ENCODE peak calls at places on chromosomes 3 and 15, in nine cellular contexts. G, Q, A, K, P, Z, H, F and O are unnamed samples.

GRCh38 chr15:34366271-34367043 is 539 bp downstream of the LPCAT4 start:
- DNase-seq in A (peak), K (peak), Z (peak), P (peak), Q (peak), H (peak), F (peak), G (peak), O (peak)

GRCh38 chr15:30062881-30063280 is 19.9 kb upstream of the GOLGA8J start:
- DNase-seq in P (no peak), A (no peak), K (no peak), Z (peak), G (no peak), F (no peak), H (peak), Q (no peak), O (no peak)

GRCh38 chr15:25345943-25346342 is 92.9 kb downstream of the UBE3A start:
- DNase-seq in G (peak), P (no peak), A (no peak), Q (peak), H (peak), K (no peak), Z (peak), F (no peak), O (no peak)

GRCh38 chr3:32391643-32392529 is at the start of gene CMTM7:
- DNase-seq in Q (peak), A (peak), G (peak), F (peak), K (peak), Z (peak), P (peak), H (peak), O (peak)

GRCh38 chr15:89754361-89755154 is 3.5 kb upstream of the MESP1 start:
- DNase-seq in G (no peak), Z (no peak), P (no peak), Q (no peak), H (no peak), K (no peak), A (no peak), F (no peak), O (no peak)

GRCh38 chr3:63979093-63979492 is 44.2 kb downstream of the PSMD6 start:
- DNase-seq in F (no peak), G (no peak), A (peak), K (no peak), P (no peak), H (peak), Z (peak), Q (no peak), O (no peak)

GRCh38 chr3:4250064-4250463 is 53.1 kb upstream of the SETMAR start:
- DNase-seq in H (no peak), Q (no peak), F (no peak), P (no peak), A (no peak), Z (no peak), K (no peak), G (no peak), O (no peak)

GRCh38 chr3:31841515-31841914 is 139.5 kb downstream of the OSBPL10 start:
- DNase-seq in A (no peak), H (no peak), P (no peak), Z (no peak), Q (no peak), F (no peak), G (no peak), K (no peak), O (no peak)

GRCh38 chr3:50651445-50651844 is 23.3 kb upstream of the DOCK3 start:
- DNase-seq in Z (no peak), A (no peak), F (no peak), G (no peak), Q (no peak), K (no peak), H (no peak), P (no peak), O (no peak)

GRCh38 chr3:50068134-50068533 is 20.6 kb upstream of the RBM5 start:
- DNase-seq in Z (no peak), H (peak), Q (no peak), G (no peak), P (no peak), A (no peak), F (no peak), K (no peak), O (no peak)

GRCh38 chr15:55741592-55742497 is 1.1 kb downstream of the PRTG start:
- DNase-seq in G (no peak), A (no peak), F (peak), K (no peak), Z (peak), Q (peak), H (peak), P (peak), O (no peak)

GRCh38 chr3:73148653-73149052 is 87.2 kb downstream of the EBLN2 start:
- DNase-seq in Z (no peak), K (no peak), H (no peak), F (no peak), P (no peak), Q (no peak), A (no peak), G (no peak), O (no peak)

GRCh38 chr3:192188218-192188835 is 539.0 kb downstream of the FGF12 start:
- DNase-seq in H (peak), Q (peak), F (peak), P (peak), Z (peak), G (peak), A (peak), K (no peak), O (peak)

GRCh38 chr3:69499899-69500316 is 114.0 kb upstream of the FRMD4B start:
- DNase-seq in F (no peak), K (no peak), P (no peak), Z (peak), Q (no peak), G (no peak), A (no peak), H (no peak), O (no peak)

GRCh38 chr3:58488962-58489361 is 2.9 kb upstream of the KCTD6 start:
- DNase-seq in G (no peak), Q (no peak), K (no peak), Z (no peak), H (no peak), P (no peak), F (no peak), A (no peak), O (no peak)

GRCh38 chr3:42130329-42131070 is 39.3 kb downstream of the TRAK1 start:
- DNase-seq in Q (no peak), P (no peak), F (no peak), A (no peak), Z (no peak), G (no peak), K (no peak), H (no peak), O (no peak)

GRCh38 chr3:157865449-157865862 is 240.8 kb downstream of the SHOX2 start:
- DNase-seq in K (peak), A (peak), F (peak), Q (peak), G (peak), H (peak), P (peak), Z (peak), O (peak)

GRCh38 chr3:65379223-65379622 is 659.5 kb downstream of the MAGI1 start:
- DNase-seq in Z (no peak), P (no peak), H (no peak), Q (no peak), F (no peak), A (no peak), G (no peak), K (no peak), O (no peak)

GRCh38 chr3:127749787-127750225 is 72.5 kb downstream of the MGLL start:
- DNase-seq in K (no peak), P (no peak), H (no peak), F (peak), A (no peak), G (no peak), Z (peak), Q (no peak), O (no peak)

GRCh38 chr15:76340198-76340801 is 3.7 kb downstream of the ISL2 start:
- DNase-seq in K (no peak), Q (no peak), H (no peak), Z (peak), G (peak), P (no peak), A (no peak), F (no peak), O (peak)

GRCh38 chr15:75107509-75107904 is 84.1 kb downstream of the PPCDC start:
- DNase-seq in P (no peak), Z (no peak), G (no peak), F (no peak), K (no peak), H (no peak), A (no peak), Q (no peak), O (no peak)

GRCh38 chr3:161558256-161558655 is 61.6 kb downstream of the OTOL1 start:
- DNase-seq in A (no peak), Q (no peak), K (no peak), F (no peak), H (peak), G (no peak), P (no peak), Z (no peak), O (no peak)

GRCh38 chr3:4720316-4721075 is 227.3 kb downstream of the ITPR1 start:
- DNase-seq in H (peak), Z (peak), G (peak), Q (peak), K (no peak), A (peak), F (peak), P (no peak), O (no peak)

GRCh38 chr3:32154180-32154579 is 47.8 kb downstream of the GPD1L start:
- DNase-seq in H (no peak), Z (peak), F (no peak), K (peak), A (no peak), Q (peak), P (no peak), G (peak), O (no peak)

GRCh38 chr3:174857301-174857700 is 1.8 kb upstream of the NAALADL2 start:
- DNase-seq in Q (no peak), H (no peak), F (no peak), G (no peak), A (no peak), K (no peak), P (no peak), Z (no peak), O (no peak)

GRCh38 chr3:60202052-60202753 is 1049.0 kb downstream of the FHIT start:
- DNase-seq in Z (no peak), A (no peak), P (no peak), K (no peak), Q (no peak), G (no peak), H (no peak), F (peak), O (no peak)

GRCh38 chr3:191236635-191237034 is 37.6 kb downstream of the OSTN start:
- DNase-seq in K (peak), A (no peak), Q (no peak), P (no peak), Z (peak), F (no peak), H (peak), G (no peak), O (no peak)

GRCh38 chr15:73950479-73951043 is 24.3 kb downstream of the LOXL1 start:
- DNase-seq in G (no peak), A (no peak), Q (no peak), H (no peak), P (no peak), Z (peak), F (no peak), K (no peak), O (no peak)

GRCh38 chr3:133675631-133676335 is 14.0 kb upstream of the TOPBP1 start:
- DNase-seq in G (no peak), K (no peak), P (no peak), Z (no peak), A (no peak), H (no peak), Q (no peak), F (no peak), O (no peak)

GRCh38 chr3:114389156-114389555 is 95.3 kb downstream of the TIGIT start:
- DNase-seq in H (no peak), A (peak), Q (no peak), G (no peak), K (no peak), Z (no peak), F (no peak), P (no peak), O (no peak)

GRCh38 chr3:52078781-52079560 is 22.6 kb upstream of the DUSP7 start:
- DNase-seq in H (no peak), A (no peak), F (no peak), K (no peak), Q (no peak), G (no peak), P (no peak), Z (no peak), O (no peak)

GRCh38 chr3:197430961-197431910 is 124.5 kb downstream of the BDH1 start:
- DNase-seq in K (peak), A (no peak), H (peak), F (no peak), P (no peak), Z (peak), G (no peak), Q (no peak), O (no peak)

GRCh38 chr15:66905185-66905584 is 160.2 kb upstream of the SMAD3 start:
- DNase-seq in A (no peak), G (no peak), Q (no peak), K (no peak), P (no peak), F (no peak), H (no peak), Z (no peak), O (no peak)

GRCh38 chr3:188947983-188948657 is 223.7 kb upstream of the TPRG1 start:
- DNase-seq in P (no peak), K (peak), Z (peak), Q (no peak), G (peak), A (no peak), H (peak), F (no peak), O (no peak)

GRCh38 chr15:56425276-56425675 is 39.7 kb downstream of the MNS1 start:
- DNase-seq in G (no peak), F (no peak), Q (no peak), K (no peak), Z (no peak), A (no peak), H (no peak), P (no peak), O (no peak)